ENCODE peak calls at places on chromosomes 5 and 9, in seven cellular contexts. D is ovary; U is renal cortical epithelial cell; X is stimulated activated naive CD4-positive, alpha-beta T cell; T is HCEC 1CT; J is iris pigment epithelial cell; H is AG04450. C is an unnamed sample.

GRCh38 chr5:118687671-118688621 is 300.4 kb downstream of the DTWD2 start:
- DNase-seq in X (no peak), T (peak; percentile 35), D (no peak), U (peak; percentile 24), H (no peak), J (no peak), C (no peak)

GRCh38 chr9:113585555-113585954 is 122.0 kb downstream of the RGS3 start:
- DNase-seq in D (no peak), J (no peak), X (no peak), H (no peak), U (no peak), T (no peak), C (no peak)

GRCh38 chr9:137156567-137157375 is 13.1 kb downstream of the LRRC26 start:
- DNase-seq in U (no peak), X (peak; percentile 14), H (no peak), D (no peak), J (peak; percentile 47), T (no peak), C (no peak)

GRCh38 chr5:54309751-54310432 is 481 bp downstream of the ARL15 start:
- DNase-seq in H (no peak), D (no peak), J (peak; percentile 22), T (peak; percentile 18), U (no peak), X (no peak), C (peak; percentile 29)

GRCh38 chr9:3963266-3964019 is 336.4 kb downstream of the GLIS3 start:
- DNase-seq in X (no peak), D (peak; percentile 72), H (peak; percentile 55), T (peak; percentile 88), U (peak; percentile 26), J (peak; percentile 86), C (peak; percentile 85)

GRCh38 chr5:127772531-127772930 is 69.3 kb downstream of the CCDC192 start:
- DNase-seq in U (no peak), H (no peak), D (no peak), X (no peak), J (no peak), T (no peak), C (no peak)

GRCh38 chr9:18384066-18384465 is 89.9 kb upstream of the ADAMTSL1 start:
- DNase-seq in D (no peak), U (no peak), T (peak; percentile 30), X (no peak), J (no peak), H (no peak), C (no peak)

GRCh38 chr5:113235884-113236283 is 198.9 kb downstream of the TSSK1B start:
- DNase-seq in U (no peak), J (no peak), T (no peak), X (no peak), D (no peak), H (no peak), C (no peak)

GRCh38 chr9:120265791-120266190 is 314.2 kb downstream of the CDK5RAP2 start:
- DNase-seq in T (no peak), J (no peak), X (no peak), H (no peak), D (no peak), U (no peak), C (peak; percentile 2)

GRCh38 chr5:65483474-65484346 is 2.0 kb upstream of the ADAMTS6 start:
- DNase-seq in H (no peak), D (no peak), J (peak; percentile 86), U (peak; percentile 85), X (peak; percentile 12), T (peak; percentile 85), C (peak; percentile 90)

GRCh38 chr9:78366827-78367226 is 69.9 kb downstream of the PSAT1 start:
- DNase-seq in T (no peak), X (no peak), U (peak; percentile 43), H (no peak), J (no peak), D (peak; percentile 19), C (no peak)

GRCh38 chr9:109817146-109817845 is 37.3 kb downstream of the PALM2AKAP2 start:
- DNase-seq in U (no peak), H (no peak), J (peak; percentile 81), X (no peak), T (peak; percentile 83), D (no peak), C (peak; percentile 91)

GRCh38 chr9:90018688-90019087 is 413.9 kb downstream of the GADD45G start:
- DNase-seq in T (no peak), X (no peak), J (no peak), H (no peak), U (no peak), D (no peak), C (no peak)

GRCh38 chr5:136510481-136510880 is 145.1 kb upstream of the TRPC7 start:
- DNase-seq in X (no peak), H (no peak), T (no peak), D (no peak), J (no peak), U (no peak), C (no peak)